ENCODE peak calls at places on chromosomes 13 and 19, in five cellular contexts. N is IMR-90; D is CD8-positive, alpha-beta T cell; G is cardiac muscle cell; X is mesendoderm. I is an unnamed sample.

GRCh38 chr13:29805994-29806748 is 44.2 kb downstream of the UBL3 start:
- DNase-seq in D (no peak), G (no peak), N (no peak), X (no peak), I (no peak)

GRCh38 chr19:17058236-17058635 is 17.0 kb downstream of the HAUS8 start:
- DNase-seq in N (peak; percentile 46), X (peak; percentile 68), D (no peak), G (peak; percentile 51), I (no peak)

GRCh38 chr19:38736036-38736412 is 8.2 kb downstream of the CAPN12 start:
- DNase-seq in G (no peak), N (no peak), D (no peak), X (peak; percentile 61), I (peak; percentile 83)

GRCh38 chr13:86946734-86947133 is 724.4 kb upstream of the SLITRK5 start:
- DNase-seq in D (no peak), N (no peak), G (no peak), X (peak; percentile 60), I (no peak)

GRCh38 chr13:30147380-30147779 is 160.0 kb downstream of the KATNAL1 start:
- DNase-seq in X (no peak), G (no peak), N (no peak), D (no peak), I (no peak)

GRCh38 chr13:45825124-45825650 is 26.4 kb downstream of the SIAH3 start:
- DNase-seq in X (peak; percentile 29), N (no peak), G (no peak), D (no peak), I (no peak)

GRCh38 chr19:39208175-39208795 is 4.2 kb upstream of the SYCN start:
- DNase-seq in D (no peak), N (no peak), X (no peak), G (no peak), I (no peak)

GRCh38 chr13:45040626-45041025 is 51.3 kb downstream of the GPALPP1 start:
- DNase-seq in X (no peak), N (no peak), D (no peak), G (no peak), I (no peak)

GRCh38 chr19:10408511-10409291 is 5.4 kb upstream of the CDC37 start:
- DNase-seq in X (no peak), N (no peak), D (no peak), G (no peak), I (peak; percentile 91)

GRCh38 chr13:57030671-57031070 is 110.0 kb upstream of the PRR20A start:
- DNase-seq in G (no peak), X (no peak), N (no peak), D (no peak), I (no peak)

GRCh38 chr19:29855771-29856510 is 44.1 kb downstream of the CCNE1 start:
- DNase-seq in G (no peak), X (no peak), D (no peak), N (no peak), I (no peak)

GRCh38 chr19:11021760-11022144 is 60.9 kb downstream of the SMARCA4 start:
- DNase-seq in G (no peak), X (no peak), D (no peak), N (no peak), I (no peak)

GRCh38 chr13:90171649-90172048 is 1175.8 kb upstream of the MIR17HG start:
- DNase-seq in N (no peak), D (no peak), X (no peak), G (peak; percentile 3), I (no peak)

GRCh38 chr13:26208292-26208691 is 13.8 kb downstream of the RNF6 start:
- DNase-seq in N (no peak), G (no peak), X (no peak), D (no peak), I (no peak)

GRCh38 chr13:24678151-24678550 is 2.1 kb upstream of the ATP12A start:
- DNase-seq in X (no peak), G (no peak), D (no peak), N (no peak), I (no peak)

GRCh38 chr13:88257706-88258105 is 586.5 kb downstream of the SLITRK5 start:
- DNase-seq in D (no peak), X (no peak), G (no peak), N (no peak), I (no peak)

GRCh38 chr13:33678906-33679657 is 138.9 kb upstream of the RFC3 start:
- DNase-seq in D (peak; percentile 16), G (peak; percentile 94), X (peak; percentile 77), N (peak; percentile 1), I (peak; percentile 51)

GRCh38 chr19:36041831-36042230 is 9.2 kb upstream of the CLIP3 start:
- DNase-seq in G (peak; percentile 97), N (peak; percentile 82), D (no peak), X (peak; percentile 61), I (no peak)

GRCh38 chr19:53898680-53899341 is 10.3 kb upstream of the CACNG7 start:
- DNase-seq in X (peak; percentile 99), G (no peak), D (no peak), N (no peak), I (no peak)

GRCh38 chr19:45568732-45569131 is 15.9 kb downstream of the OPA3 start:
- DNase-seq in D (no peak), X (no peak), G (no peak), N (peak; percentile 67), I (no peak)

GRCh38 chr19:50496189-50497029 is 14.6 kb downstream of the JOSD2 start:
- DNase-seq in D (no peak), X (peak; percentile 77), G (peak; percentile 49), N (no peak), I (no peak)

GRCh38 chr13:25046985-25047660 is 48.8 kb upstream of the PABPC3 start:
- DNase-seq in N (peak; percentile 18), D (no peak), X (peak; percentile 87), G (peak; percentile 4), I (no peak)

GRCh38 chr19:34336781-34337271 is 28.2 kb upstream of the GPI start:
- DNase-seq in X (peak; percentile 33), N (peak; percentile 47), G (peak; percentile 58), D (peak; percentile 20), I (no peak)

GRCh38 chr19:34962945-34963530 is 991 bp downstream of the ZNF792 start:
- DNase-seq in X (peak; percentile 69), G (no peak), D (no peak), N (peak; percentile 5), I (no peak)

GRCh38 chr13:39786091-39786490 is 130.6 kb downstream of the COG6 start:
- DNase-seq in D (no peak), X (no peak), G (peak; percentile 36), N (no peak), I (no peak)

GRCh38 chr19:29976151-29976943 is 34.3 kb downstream of the URI1 start:
- DNase-seq in G (no peak), D (no peak), N (no peak), X (no peak), I (no peak)

GRCh38 chr19:45508931-45509691 is 1.8 kb downstream of the VASP start:
- DNase-seq in N (peak; percentile 66), G (peak; percentile 84), X (peak; percentile 90), D (no peak), I (peak; percentile 88)

GRCh38 chr13:47109028-47109427 is 212.2 kb upstream of the HTR2A start:
- DNase-seq in X (no peak), N (no peak), G (peak; percentile 9), D (no peak), I (no peak)

GRCh38 chr13:39149896-39150295 is 111.6 kb downstream of the NHLRC3 start:
- DNase-seq in X (no peak), N (no peak), D (no peak), G (no peak), I (no peak)

GRCh38 chr19:53847555-53847954 is 20.1 kb upstream of the MYADM start:
- DNase-seq in X (no peak), G (no peak), N (no peak), D (no peak), I (no peak)

GRCh38 chr13:63517376-63517775 is 2101.7 kb upstream of the PCDH20 start:
- DNase-seq in N (peak; percentile 82), D (no peak), X (no peak), G (no peak), I (no peak)

DNA sequence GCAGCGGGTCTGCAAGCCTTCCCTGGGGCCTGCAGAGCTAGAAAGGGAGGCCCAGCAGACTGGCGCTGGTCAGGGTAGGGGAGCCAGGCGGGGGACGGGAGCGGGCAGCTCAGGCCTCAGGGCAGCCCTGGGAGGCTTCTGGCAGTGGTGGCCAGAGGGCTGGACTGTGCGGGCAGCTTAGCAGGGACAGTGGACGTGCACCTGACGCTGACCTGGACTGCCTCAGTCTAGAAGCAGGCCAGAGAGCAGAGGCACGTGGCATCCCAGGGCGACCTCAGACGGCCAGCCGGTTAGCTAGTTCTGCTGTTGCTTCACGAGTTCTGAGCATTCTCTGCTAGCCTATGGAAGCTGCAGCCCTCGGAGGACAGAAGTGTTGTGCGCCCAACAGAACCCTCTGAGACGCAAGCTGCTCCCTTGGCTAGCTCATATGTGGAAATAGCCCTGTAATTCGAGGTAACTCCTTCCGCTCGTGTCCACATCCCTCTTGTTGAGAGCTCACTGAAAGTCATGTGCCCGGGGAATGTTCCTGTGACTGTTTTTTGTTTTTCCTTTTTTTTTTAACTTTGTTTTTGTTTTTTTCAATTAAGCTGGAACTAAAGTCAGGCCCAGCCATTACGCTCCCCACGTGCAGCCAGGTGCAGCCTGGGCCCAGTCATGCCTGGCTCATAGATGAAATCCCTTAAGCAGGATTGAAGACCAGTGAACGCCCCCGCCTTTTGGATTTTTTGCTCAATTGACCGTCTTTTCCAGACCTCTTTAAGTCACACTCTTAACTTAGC is 1.9 kb upstream of the FAM174C start:
- DNase-seq in D (no peak), G (no peak), X (no peak), N (no peak), I (no peak)
- H3K4me1 ChIP-seq in D (peaks cover 74% of the 10 kb centered on the region), G (peaks cover 23% of the 10 kb centered on the region), X (no peaks in the 10 kb centered on the region), N (peaks cover 29% of the 10 kb centered on the region), I (peaks cover 71% of the 10 kb centered on the region)

DNA sequence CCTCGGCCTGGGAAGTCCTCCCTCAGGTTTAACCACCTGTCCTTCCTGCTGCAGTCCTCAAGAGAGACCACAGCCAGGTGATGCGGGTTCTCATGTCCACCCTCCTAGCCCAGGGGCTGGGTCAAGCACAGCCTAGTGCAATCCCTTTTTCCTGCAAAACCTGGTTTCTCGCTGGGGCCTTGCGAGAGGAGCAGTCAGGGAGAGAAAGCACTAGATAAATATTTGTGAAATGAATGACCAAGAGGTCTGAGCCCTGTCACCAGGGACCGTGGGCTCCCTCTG is 2.3 kb downstream of the SLC8A2 start:
- DNase-seq in G (no peak), N (no peak), X (no peak), D (no peak), I (no peak)
- H3K27me3 ChIP-seq in G (no peaks in the 10 kb centered on the region), N (peaks cover 60% of the 10 kb centered on the region), X (no peaks in the 10 kb centered on the region), D (peaks cover 26% of the 10 kb centered on the region), I (no peaks in the 10 kb centered on the region)

GRCh38 chr19:8396563-8397203 is 6.5 kb downstream of the RAB11B start:
- DNase-seq in N (peak; percentile 39), X (peak; percentile 77), D (peak; percentile 50), G (peak; percentile 70), I (peak; percentile 84)
- H3K4me1 ChIP-seq in N (peaks cover 11% of the 10 kb centered on the region), X (no peaks in the 10 kb centered on the region), D (peaks cover 23% of the 10 kb centered on the region), G (no peaks in the 10 kb centered on the region), I (peaks cover 3% of the 10 kb centered on the region)

GRCh38 chr19:12833418-12833746 is 997 bp downstream of the RTBDN start:
- DNase-seq in D (no peak), G (no peak), X (no peak), N (no peak), I (no peak)

GRCh38 chr19:12833747-12834417 is 497 bp downstream of the RTBDN start:
- DNase-seq in X (peak; percentile 62), G (peak; percentile 18), D (peak; percentile 28), N (no peak), I (no peak)

GRCh38 chr19:12834418-12834943 is at the start of gene RTBDN:
- DNase-seq in D (no peak), N (no peak), X (peak; percentile 56), G (no peak), I (no peak)

GRCh38 chr19:12836529-12836863 is 1.8 kb upstream of the MAST1 start:
- DNase-seq in N (no peak), D (no peak), G (no peak), X (no peak), I (no peak)

GRCh38 chr19:12834976-12835757 is 788 bp upstream of the RTBDN start:
- DNase-seq in N (no peak), G (peak; percentile 21), X (peak; percentile 52), D (no peak), I (no peak)
- H3K27me3 ChIP-seq in N (peaks cover 65% of the 10 kb centered on the region), G (peaks cover 50% of the 10 kb centered on the region), X (no peaks in the 10 kb centered on the region), D (peaks cover 63% of the 10 kb centered on the region), I (no peaks in the 10 kb centered on the region)

I was measured in Peyer's patch.